ENCODE peak calls at places on chromosomes 4 and X, in ten cellular contexts. V, Z, Q, Y, X, G, B, J, H and W are unnamed samples.

GRCh38 chr4:40811886-40812857 is 62.4 kb downstream of the NSUN7 start:
- DNase-seq in J (no peak), B (peak; percentile 36), G (no peak), X (no peak), V (no peak), Y (no peak), Z (no peak), H (peak; percentile 69), Q (no peak), W (peak; percentile 13)

GRCh38 chr4:165379662-165380061 is 854 bp downstream of the CPE start:
- DNase-seq in V (no peak), G (no peak), X (no peak), Z (no peak), B (peak; percentile 21), H (peak; percentile 61), Q (no peak), Y (no peak), J (no peak), W (no peak)

GRCh38 chrX:148956352-148956751 is 455.9 kb downstream of the AFF2 start:
- DNase-seq in Q (no peak), X (no peak), B (no peak), Y (no peak), Z (no peak), G (no peak), V (no peak), H (no peak), J (no peak), W (no peak)

GRCh38 chrX:53362439-53362838 is 60.0 kb downstream of the SMC1A start:
- DNase-seq in G (no peak), Y (no peak), H (no peak), J (no peak), X (no peak), Q (no peak), Z (no peak), B (no peak), V (no peak), W (no peak)

GRCh38 chrX:13257223-13258051 is 62.4 kb downstream of the ATXN3L start:
- DNase-seq in X (no peak), Z (no peak), J (no peak), B (no peak), Y (no peak), V (no peak), G (no peak), H (no peak), Q (no peak), W (no peak)

GRCh38 chr4:94419956-94420355 is 31.8 kb upstream of the PDLIM5 start:
- DNase-seq in B (peak; percentile 69), H (peak; percentile 74), Y (no peak), Q (no peak), J (no peak), X (no peak), G (no peak), V (no peak), Z (no peak), W (peak; percentile 94)

GRCh38 chr4:1265351-1265750 is 16.4 kb upstream of the CTBP1 start:
- DNase-seq in Z (no peak), G (no peak), B (no peak), J (no peak), Y (no peak), X (no peak), V (no peak), H (no peak), Q (no peak), W (no peak)

GRCh38 chr4:187908079-187908501 is 87.5 kb upstream of the ZFP42 start:
- DNase-seq in X (no peak), Q (no peak), Z (no peak), H (peak; percentile 12), J (no peak), Y (no peak), G (no peak), V (peak; percentile 82), B (peak; percentile 58), W (peak; percentile 72)

GRCh38 chr4:8642651-8643321 is 50.2 kb downstream of the CPZ start:
- DNase-seq in B (no peak), Q (no peak), Y (peak; percentile 32), V (no peak), X (no peak), Z (no peak), H (no peak), J (no peak), G (no peak), W (no peak)

GRCh38 chr4:149785686-149786431 is 29.8 kb downstream of the IQCM start:
- DNase-seq in Q (no peak), Z (no peak), X (no peak), B (peak; percentile 24), G (no peak), V (peak; percentile 57), Y (no peak), J (no peak), H (no peak), W (no peak)

GRCh38 chrX:148538582-148538981 is 38.2 kb downstream of the AFF2 start:
- DNase-seq in V (no peak), Q (no peak), J (no peak), Y (no peak), X (no peak), H (no peak), B (no peak), G (no peak), Z (no peak), W (no peak)

GRCh38 chrX:129652565-129653169 is 2.1 kb downstream of the APLN start:
- DNase-seq in Z (peak; percentile 10), Y (no peak), J (no peak), H (no peak), B (no peak), G (no peak), X (no peak), V (no peak), Q (no peak), W (no peak)

DNA sequence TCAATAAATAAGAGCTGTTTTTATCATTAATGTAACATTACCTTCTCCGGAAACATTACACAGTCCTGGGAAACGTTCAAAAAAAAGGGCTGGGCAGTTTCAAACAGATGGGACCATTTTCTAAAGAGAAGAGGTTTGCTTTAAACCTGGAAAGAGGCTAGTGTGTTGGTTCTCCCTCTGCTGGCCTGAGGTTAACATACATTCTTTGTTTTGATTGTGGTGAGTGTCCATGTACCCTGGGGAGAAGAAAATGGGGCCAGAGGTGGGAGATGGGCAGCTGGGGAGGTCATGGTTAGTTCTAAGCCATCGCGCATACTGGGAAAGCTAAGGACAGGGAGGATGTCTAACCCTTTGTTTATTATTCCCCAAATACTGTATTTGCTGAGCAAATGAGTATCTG is 194.7 kb downstream of the CPEB2 start:
- DNase-seq in G (no peak), X (no peak), B (peak; percentile 57), H (peak; percentile 85), Y (no peak), Q (no peak), J (no peak), V (no peak), Z (no peak), W (peak; percentile 36)
- TF ChIP-seq CTCF in G (peak; percentile 29), X (no peak), B (peak; percentile 53), H (peak; percentile 75), Y (no peak), Q (peak; percentile 6), J (no peak), V (peak; percentile 50), Z (no peak), W (peak; percentile 55)

DNA sequence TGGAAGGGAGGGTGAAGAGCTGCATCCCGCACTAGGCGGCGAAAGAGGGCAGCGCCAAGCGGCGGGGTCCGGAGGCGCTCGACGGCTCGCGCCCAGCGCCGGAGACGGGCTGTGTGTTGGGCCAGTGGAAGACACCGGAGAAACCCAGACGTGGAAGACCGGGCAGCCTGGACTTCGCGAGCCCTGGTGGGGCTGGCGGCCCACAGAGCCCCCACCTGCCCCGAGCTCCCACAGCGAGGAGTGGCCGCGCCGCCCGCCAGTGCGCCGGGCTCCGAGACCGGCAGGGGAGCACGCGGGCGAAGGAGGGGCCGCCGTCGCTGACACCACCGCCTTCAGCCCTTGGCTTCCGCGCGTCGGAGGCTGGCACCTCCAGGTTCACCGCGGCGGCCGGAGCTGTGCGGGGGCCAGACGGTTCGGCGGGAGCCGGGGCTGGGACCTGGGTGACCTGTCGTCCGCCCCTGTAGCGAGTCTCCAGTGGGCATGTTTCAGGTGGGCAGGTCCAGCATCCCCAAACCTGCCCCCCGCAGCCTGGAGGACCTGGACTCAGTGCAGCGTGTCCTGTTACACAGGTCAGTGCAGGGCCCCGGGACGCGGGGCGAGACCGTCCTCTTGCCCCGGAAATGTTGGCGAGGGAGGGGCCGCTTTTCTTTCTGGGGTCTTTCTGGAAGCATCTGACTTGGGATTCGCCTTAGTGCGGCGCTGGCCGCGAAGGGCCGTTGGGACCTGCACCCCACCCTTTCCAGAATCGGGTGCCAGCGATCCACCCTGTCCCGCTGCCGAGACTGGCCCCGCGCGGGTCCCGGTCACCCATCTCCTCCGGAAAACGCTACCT is 9.6 kb upstream of the INTU start:
- DNase-seq in Q (no peak), B (peak; percentile 20), H (peak; percentile 47), X (no peak), G (no peak), Z (no peak), V (no peak), Y (peak; percentile 76), J (peak; percentile 35), W (peak; percentile 53)
- TF ChIP-seq CTCF in Q (no peak), B (peak; percentile 29), H (peak; percentile 39), X (no peak), G (peak; percentile 32), Z (peak; percentile 29), V (peak; percentile 44), Y (peak; percentile 32), J (no peak), W (peak; percentile 27)

GRCh38 chr4:140640150-140640748 is 71.5 kb upstream of the UCP1 start:
- DNase-seq in B (no peak), Q (no peak), H (no peak), Y (no peak), J (no peak), V (no peak), G (no peak), X (no peak), Z (no peak), W (no peak)

GRCh38 chr4:140641105-140641555 is 72.4 kb upstream of the UCP1 start:
- DNase-seq in Y (no peak), H (no peak), B (no peak), X (no peak), J (no peak), Q (no peak), G (no peak), V (no peak), Z (no peak), W (no peak)

GRCh38 chr4:140633951-140634350 is 65.2 kb upstream of the UCP1 start:
- DNase-seq in H (no peak), Y (no peak), G (no peak), B (no peak), V (no peak), X (no peak), Q (no peak), Z (no peak), J (no peak), W (no peak)

GRCh38 chr4:140635606-140636005 is 66.8 kb upstream of the UCP1 start:
- DNase-seq in Q (peak; percentile 16), G (no peak), Y (peak; percentile 73), Z (no peak), X (no peak), J (peak; percentile 34), B (peak; percentile 58), V (no peak), H (peak; percentile 46), W (peak; percentile 65)

GRCh38 chr4:140637836-140638235 is 69.1 kb upstream of the UCP1 start:
- DNase-seq in G (no peak), Y (no peak), H (peak; percentile 46), X (no peak), Z (no peak), B (peak; percentile 37), J (peak; percentile 48), Q (peak; percentile 35), V (no peak), W (peak; percentile 57)
- TF ChIP-seq CTCF in G (peak; percentile 51), Y (peak; percentile 54), H (peak; percentile 61), X (no peak), Z (peak; percentile 51), B (peak; percentile 44), J (peak; percentile 57), Q (peak; percentile 65), V (peak; percentile 46), W (peak; percentile 56)

GRCh38 chrX:109839694-109840358 is 106.8 kb upstream of the ACSL4 start:
- DNase-seq in B (peak; percentile 78), Q (peak; percentile 10), V (no peak), G (no peak), H (peak; percentile 69), J (no peak), X (no peak), Y (peak; percentile 58), Z (no peak), W (peak; percentile 30)
- TF ChIP-seq CTCF in B (peak; percentile 38), Q (no peak), V (peak; percentile 30), G (peak; percentile 20), H (peak; percentile 52), J (no peak), X (no peak), Y (no peak), Z (no peak), W (no peak)